ENCODE peak calls at places on chromosomes 4 and X, in eight cellular contexts. X, E, Y, J, O, F, R and G are unnamed samples. For H3K4me1, the result is how much of the 10 kb centered on the place peaks cover.

GRCh38 chr4:129355529-129355928 is 259.6 kb downstream of the C4orf33 start:
- DNase-seq in X (no peak), E (no peak), Y (no peak), J (peak), O (no peak), F (no peak), R (peak), G (no peak)

GRCh38 chr4:106796866-106797265 is 239.2 kb downstream of the DKK2 start:
- DNase-seq in X (no peak), E (no peak), Y (no peak), J (no peak), O (no peak), F (no peak), R (no peak), G (no peak)

GRCh38 chr4:19224820-19225219 is 1026.9 kb upstream of the SLIT2 start:
- DNase-seq in X (no peak), E (no peak), Y (peak), J (peak), O (no peak), F (no peak), R (peak), G (no peak)

GRCh38 chr4:18128241-18128640 is 106.7 kb upstream of the LCORL start:
- DNase-seq in X (no peak), E (no peak), Y (no peak), J (no peak), O (no peak), F (no peak), R (no peak), G (no peak)

GRCh38 chr4:174461438-174462106 is 60.7 kb downstream of the HPGD start:
- DNase-seq in X (no peak), E (no peak), Y (peak), J (peak), O (no peak), F (no peak), R (no peak), G (no peak)

GRCh38 chr4:2866891-2867290 is 23.2 kb downstream of the ADD1 start:
- DNase-seq in X (no peak), E (no peak), Y (no peak), J (no peak), O (no peak), F (no peak), R (peak), G (no peak)

GRCh38 chr4:175035907-175036306 is 117.7 kb downstream of the ADAM29 start:
- DNase-seq in X (no peak), E (no peak), Y (peak), J (no peak), O (peak), F (no peak), R (no peak), G (no peak)

GRCh38 chr4:141711211-141711610 is 74.8 kb downstream of the IL15 start:
- DNase-seq in X (no peak), E (no peak), Y (peak), J (peak), O (peak), F (no peak), R (peak), G (no peak)

GRCh38 chr4:185767528-185767927 is 44.5 kb downstream of the SORBS2 start:
- DNase-seq in X (no peak), E (no peak), Y (no peak), J (no peak), O (no peak), F (no peak), R (no peak), G (no peak)

GRCh38 chrX:134174859-134175258 is 62.1 kb upstream of the CCDC160 start:
- DNase-seq in X (no peak), E (no peak), Y (no peak), J (no peak), O (no peak), F (no peak), R (no peak), G (no peak)

GRCh38 chrX:134172588-134173259 is 64.3 kb upstream of the CCDC160 start:
- DNase-seq in X (peak), E (no peak), Y (peak), J (peak), O (no peak), F (no peak), R (peak), G (no peak)

GRCh38 chrX:134171661-134172587 is 65.1 kb upstream of the CCDC160 start:
- DNase-seq in X (no peak), E (no peak), Y (peak), J (peak), O (no peak), F (peak), R (peak), G (no peak)

GRCh38 chrX:134174273-134174660 is 62.7 kb upstream of the CCDC160 start:
- DNase-seq in X (no peak), E (no peak), Y (no peak), J (no peak), O (no peak), F (no peak), R (no peak), G (no peak)

DNA sequence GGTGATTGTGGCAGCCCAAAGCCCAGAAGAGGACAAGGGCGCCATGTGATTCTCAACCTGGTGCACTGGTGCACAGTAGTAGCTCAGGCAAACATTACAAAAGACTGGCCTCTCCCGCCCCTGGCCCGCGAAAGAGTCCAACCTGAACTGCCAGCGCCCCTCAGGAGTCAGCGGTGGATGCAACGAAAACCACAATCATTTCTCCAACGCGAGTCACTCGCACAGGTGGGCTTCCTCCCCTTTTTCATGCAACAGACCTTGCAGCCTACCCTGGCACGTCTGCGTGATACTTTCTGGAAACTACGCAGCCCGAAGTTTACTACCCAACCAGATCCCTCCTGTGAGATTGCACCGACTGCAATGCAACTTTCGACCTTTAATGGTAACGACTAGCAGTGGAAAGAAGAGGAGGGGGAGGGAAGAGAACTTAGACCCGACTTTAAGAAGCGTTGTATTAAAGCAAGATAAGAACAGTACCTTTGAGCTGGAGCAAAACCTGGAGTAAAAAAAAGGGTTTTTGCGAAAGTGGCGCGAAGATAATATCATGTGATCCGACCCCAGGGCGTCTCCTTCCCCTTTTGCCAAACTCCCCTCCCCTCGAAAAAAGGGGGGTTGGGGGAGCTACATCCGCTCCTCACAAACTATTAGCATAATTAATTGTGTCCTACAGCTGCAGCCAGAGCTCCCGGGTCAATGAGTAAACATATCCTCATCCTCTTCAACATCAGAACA is 63.3 kb upstream of the CCDC160 start:
- DNase-seq in X (no peak), E (no peak), Y (no peak), J (no peak), O (no peak), F (no peak), R (no peak), G (no peak)
- H3K4me3 ChIP-seq in X (peak), E (no peak), Y (no peak), J (no peak), O (no peak), F (peak), R (no peak), G (no peak)

DNA sequence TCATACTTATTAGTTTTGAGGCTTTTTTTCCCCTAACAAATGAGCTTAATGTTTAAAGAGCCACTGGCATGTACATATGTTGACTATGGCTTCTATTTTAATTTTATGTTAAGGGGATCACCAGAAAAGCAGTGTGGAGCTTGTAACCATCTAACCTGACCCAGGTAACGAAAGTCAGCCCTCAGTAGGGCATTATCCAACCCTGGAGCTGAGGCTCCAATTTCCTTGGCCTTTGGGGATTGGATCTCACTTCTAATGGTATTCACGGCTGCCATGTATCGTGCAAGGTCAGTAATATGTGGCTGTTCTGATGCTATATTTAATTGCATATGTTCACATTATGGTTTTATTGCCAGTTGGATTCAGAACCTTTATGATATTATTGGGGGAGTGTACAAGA is 75.2 kb upstream of the CCSER1 start:
- DNase-seq in X (no peak), E (no peak), Y (no peak), J (no peak), O (no peak), F (no peak), R (no peak), G (no peak)
- H3K4me1 ChIP-seq in X (under half), E (under half), Y (under half), J (under half), O (under half), F (under half), R (under half), G (under half)

DNA sequence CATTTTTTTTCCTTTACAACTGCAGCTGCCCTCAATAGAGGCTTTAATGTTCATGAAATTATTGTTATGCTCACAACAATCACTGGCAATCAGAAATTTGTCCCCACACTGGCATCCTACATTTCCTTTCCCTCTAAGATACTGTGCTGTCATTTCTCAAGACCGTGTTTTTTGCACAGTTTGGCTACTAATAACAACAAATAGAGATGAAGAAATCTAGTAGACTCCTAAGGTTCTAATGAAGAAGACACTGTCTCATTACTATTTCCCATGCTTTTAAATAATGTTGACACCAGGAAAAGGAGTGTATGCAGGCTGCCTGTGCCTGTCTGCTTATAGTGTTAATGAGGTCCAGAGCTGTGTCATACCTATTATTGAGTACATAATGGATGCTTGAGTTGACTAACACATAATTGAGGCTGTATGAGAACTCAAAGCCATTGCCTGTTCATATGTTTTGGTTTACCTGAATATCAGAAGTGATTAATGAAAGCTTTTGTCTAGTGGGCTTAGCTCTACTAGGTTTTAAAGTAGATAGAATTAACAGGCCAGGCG is 1.5 kb upstream of the EIF4E start:
- DNase-seq in X (no peak), E (no peak), Y (no peak), J (no peak), O (no peak), F (no peak), R (no peak), G (no peak)
- H3K4me3 ChIP-seq in X (peak), E (peak), Y (peak), J (no peak), O (peak), F (peak), R (peak), G (peak)

GRCh38 chr4:8595237-8596087 is 2.9 kb downstream of the CPZ start:
- DNase-seq in X (no peak), E (no peak), Y (no peak), J (peak), O (no peak), F (no peak), R (no peak), G (no peak)
- H3K4me1 ChIP-seq in X (under half), E (under half), Y (under half), J (under half), O (under half), F (under half), R (under half), G (under half)

GRCh38 chr4:86596802-86597201 is 2.7 kb downstream of the PTPN13 start:
- DNase-seq in X (no peak), E (no peak), Y (peak), J (peak), O (peak), F (no peak), R (peak), G (no peak)
- H3K4me3 ChIP-seq in X (no peak), E (no peak), Y (peak), J (peak), O (peak), F (no peak), R (peak), G (no peak)

DNA sequence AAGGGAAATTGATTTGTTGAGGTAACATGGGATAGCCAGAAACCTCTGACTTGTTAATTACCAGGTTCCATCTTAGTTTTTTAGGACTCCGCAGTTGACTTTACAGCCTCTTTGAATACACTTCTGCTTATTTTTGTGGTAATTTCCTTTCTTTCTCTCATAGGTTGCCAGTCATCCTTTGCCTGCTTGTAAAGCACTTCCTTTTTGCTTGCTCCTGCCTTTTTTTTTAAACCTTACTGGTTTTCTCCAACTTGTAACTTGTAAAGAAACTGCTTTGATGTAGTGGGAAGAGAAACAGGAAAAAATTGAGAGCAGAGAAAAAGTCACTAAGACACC is 2.6 kb downstream of the PGK1 start:
- DNase-seq in X (no peak), E (no peak), Y (no peak), J (no peak), O (no peak), F (no peak), R (no peak), G (no peak)
- H3K4me1 ChIP-seq in X (half or more), E (under half), Y (under half), J (under half), O (under half), F (under half), R (under half), G (under half)

GRCh38 chr4:47340914-47341313 is 122.6 kb downstream of the COMMD8 start:
- DNase-seq in X (no peak), E (no peak), Y (no peak), J (no peak), O (no peak), F (no peak), R (no peak), G (no peak)

GRCh38 chr4:47337893-47338292 is 125.6 kb downstream of the COMMD8 start:
- DNase-seq in X (no peak), E (no peak), Y (no peak), J (no peak), O (no peak), F (no peak), R (no peak), G (no peak)

DNA sequence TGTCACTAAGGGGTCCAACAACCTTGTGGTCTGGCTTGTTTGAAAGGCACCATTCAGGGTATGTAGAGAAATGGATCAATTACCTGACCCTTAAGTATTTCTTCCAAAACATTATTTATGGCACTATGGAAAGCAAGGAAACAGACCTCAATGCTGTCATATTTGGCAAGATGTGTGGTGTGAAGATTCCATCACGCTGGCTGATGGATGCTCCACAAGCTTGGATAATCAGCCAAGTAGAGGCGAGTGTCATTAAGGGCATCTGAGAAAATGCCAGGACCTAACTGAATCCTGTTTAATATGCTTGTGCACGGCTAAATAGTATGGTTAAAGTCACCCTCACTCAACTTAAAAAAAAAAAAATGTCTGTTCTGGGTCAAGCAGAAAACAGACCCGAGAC is 120.7 kb downstream of the COMMD8 start:
- DNase-seq in X (no peak), E (no peak), Y (no peak), J (no peak), O (no peak), F (no peak), R (no peak), G (no peak)
- H3K4me3 ChIP-seq in X (no peak), E (no peak), Y (no peak), J (no peak), O (no peak), F (no peak), R (no peak), G (no peak)